ENCODE peak calls at places on chromosomes 2 and 18, in four cellular contexts. One of them, this sample, is unnamed.

GRCh38 chr2:84194906-84195644 is 264.0 kb downstream of the SUCLG1 start:
- DNase-seq in HCT116: no peak
- DNase-seq in GM23338: no peak
- DNase-seq in neural progenitor cell: peak
- DNase-seq in this sample: no peak

GRCh38 chr2:168207861-168208260 is 39.5 kb downstream of the STK39 start:
- DNase-seq in HCT116: no peak
- DNase-seq in GM23338: no peak
- DNase-seq in neural progenitor cell: no peak
- DNase-seq in this sample: no peak

GRCh38 chr2:142119347-142119746 is 11.5 kb downstream of the LRP1B start:
- DNase-seq in HCT116: no peak
- DNase-seq in GM23338: no peak
- DNase-seq in neural progenitor cell: no peak
- DNase-seq in this sample: no peak

GRCh38 chr2:15941970-15942710 is 1.8 kb downstream of the MYCN start:
- DNase-seq in HCT116: no peak
- DNase-seq in GM23338: peak
- DNase-seq in neural progenitor cell: peak
- DNase-seq in this sample: no peak

GRCh38 chr18:36706313-36706881 is 122.4 kb downstream of the TPGS2 start:
- DNase-seq in HCT116: no peak
- DNase-seq in GM23338: no peak
- DNase-seq in neural progenitor cell: no peak
- DNase-seq in this sample: no peak

GRCh38 chr2:98891591-98891990 is 44.4 kb downstream of the CRACDL start:
- DNase-seq in HCT116: no peak
- DNase-seq in GM23338: no peak
- DNase-seq in neural progenitor cell: no peak
- DNase-seq in this sample: no peak

GRCh38 chr2:175560521-175561164 is 379.1 kb upstream of the ATP5MC3 start:
- DNase-seq in HCT116: no peak
- DNase-seq in GM23338: no peak
- DNase-seq in neural progenitor cell: peak
- DNase-seq in this sample: no peak

GRCh38 chr2:66691199-66691975 is 256.5 kb downstream of the MEIS1 start:
- DNase-seq in HCT116: no peak
- DNase-seq in GM23338: peak
- DNase-seq in neural progenitor cell: no peak
- DNase-seq in this sample: no peak

GRCh38 chr2:8546319-8547283 is 135.3 kb upstream of the ID2 start:
- DNase-seq in HCT116: no peak
- DNase-seq in GM23338: no peak
- DNase-seq in neural progenitor cell: no peak
- DNase-seq in this sample: no peak

GRCh38 chr2:195408196-195408595 is 248.8 kb upstream of the SLC39A10 start:
- DNase-seq in HCT116: no peak
- DNase-seq in GM23338: no peak
- DNase-seq in neural progenitor cell: no peak
- DNase-seq in this sample: no peak

GRCh38 chr2:11097038-11097720 is 58.1 kb upstream of the SLC66A3 start:
- DNase-seq in HCT116: no peak
- DNase-seq in GM23338: no peak
- DNase-seq in neural progenitor cell: no peak
- DNase-seq in this sample: no peak

GRCh38 chr2:155965415-155966070 is 367.0 kb downstream of the NR4A2 start:
- DNase-seq in HCT116: no peak
- DNase-seq in GM23338: peak
- DNase-seq in neural progenitor cell: no peak
- DNase-seq in this sample: no peak

GRCh38 chr2:135573620-135574019 is 42.3 kb downstream of the R3HDM1 start:
- DNase-seq in HCT116: no peak
- DNase-seq in GM23338: no peak
- DNase-seq in neural progenitor cell: no peak
- DNase-seq in this sample: no peak

GRCh38 chr2:165700511-165700910 is 93.5 kb downstream of the GALNT3 start:
- DNase-seq in HCT116: no peak
- DNase-seq in GM23338: peak
- DNase-seq in neural progenitor cell: peak
- DNase-seq in this sample: no peak

GRCh38 chr2:54041135-54041534 is 70.3 kb upstream of the PSME4 start:
- DNase-seq in HCT116: no peak
- DNase-seq in GM23338: no peak
- DNase-seq in neural progenitor cell: no peak
- DNase-seq in this sample: no peak

GRCh38 chr2:120441744-120442471 is 96.0 kb downstream of the INHBB start:
- DNase-seq in HCT116: no peak
- DNase-seq in GM23338: peak
- DNase-seq in neural progenitor cell: peak
- DNase-seq in this sample: no peak

GRCh38 chr2:41881249-41881648 is 166.6 kb upstream of the PKDCC start:
- DNase-seq in HCT116: no peak
- DNase-seq in GM23338: no peak
- DNase-seq in neural progenitor cell: no peak
- DNase-seq in this sample: no peak

GRCh38 chr2:237128026-237128703 is 42.5 kb downstream of the COPS8 start:
- DNase-seq in HCT116: peak
- DNase-seq in GM23338: peak
- DNase-seq in neural progenitor cell: peak
- DNase-seq in this sample: no peak
- TF ChIP-seq EZH2phosphoT487 in HCT116: no peak
- TF ChIP-seq EZH2phosphoT487 in GM23338: no peak
- TF ChIP-seq EZH2phosphoT487 in neural progenitor cell: no peak
- TF ChIP-seq EZH2phosphoT487 in this sample: no peak

GRCh38 chr2:37645363-37645762 is 26.1 kb downstream of the CDC42EP3 start:
- DNase-seq in HCT116: no peak
- DNase-seq in GM23338: no peak
- DNase-seq in neural progenitor cell: no peak
- DNase-seq in this sample: peak

GRCh38 chr2:37641582-37642111 is 29.8 kb downstream of the CDC42EP3 start:
- DNase-seq in HCT116: no peak
- DNase-seq in GM23338: no peak
- DNase-seq in neural progenitor cell: no peak
- DNase-seq in this sample: no peak

GRCh38 chr2:37643102-37644078 is 28.1 kb downstream of the CDC42EP3 start:
- DNase-seq in HCT116: no peak
- DNase-seq in GM23338: no peak
- DNase-seq in neural progenitor cell: no peak
- DNase-seq in this sample: no peak

GRCh38 chr2:37645836-37646235 is 25.6 kb downstream of the CDC42EP3 start:
- DNase-seq in HCT116: no peak
- DNase-seq in GM23338: no peak
- DNase-seq in neural progenitor cell: no peak
- DNase-seq in this sample: no peak

GRCh38 chr2:37644191-37644590 is 27.3 kb downstream of the CDC42EP3 start:
- DNase-seq in HCT116: no peak
- DNase-seq in GM23338: no peak
- DNase-seq in neural progenitor cell: no peak
- DNase-seq in this sample: no peak
- TF ChIP-seq EZH2phosphoT487 in HCT116: no peak
- TF ChIP-seq EZH2phosphoT487 in GM23338: no peak
- TF ChIP-seq EZH2phosphoT487 in neural progenitor cell: no peak
- TF ChIP-seq EZH2phosphoT487 in this sample: no peak

GRCh38 chr2:147628971-147629421 is 215.8 kb upstream of the ACVR2A start:
- DNase-seq in HCT116: no peak
- DNase-seq in GM23338: no peak
- DNase-seq in neural progenitor cell: no peak
- DNase-seq in this sample: no peak

GRCh38 chr2:147634801-147635200 is 210.0 kb upstream of the ACVR2A start:
- DNase-seq in HCT116: no peak
- DNase-seq in GM23338: no peak
- DNase-seq in neural progenitor cell: no peak
- DNase-seq in this sample: no peak

GRCh38 chr2:147632193-147632592 is 212.6 kb upstream of the ACVR2A start:
- DNase-seq in HCT116: no peak
- DNase-seq in GM23338: no peak
- DNase-seq in neural progenitor cell: no peak
- DNase-seq in this sample: no peak

GRCh38 chr2:147631294-147631693 is 213.5 kb upstream of the ACVR2A start:
- DNase-seq in HCT116: no peak
- DNase-seq in GM23338: no peak
- DNase-seq in neural progenitor cell: no peak
- DNase-seq in this sample: no peak

GRCh38 chr2:147630585-147630984 is 214.2 kb upstream of the ACVR2A start:
- DNase-seq in HCT116: no peak
- DNase-seq in GM23338: no peak
- DNase-seq in neural progenitor cell: no peak
- DNase-seq in this sample: no peak
- TF ChIP-seq EZH2phosphoT487 in HCT116: no peak
- TF ChIP-seq EZH2phosphoT487 in GM23338: no peak
- TF ChIP-seq EZH2phosphoT487 in neural progenitor cell: no peak
- TF ChIP-seq EZH2phosphoT487 in this sample: no peak

DNA sequence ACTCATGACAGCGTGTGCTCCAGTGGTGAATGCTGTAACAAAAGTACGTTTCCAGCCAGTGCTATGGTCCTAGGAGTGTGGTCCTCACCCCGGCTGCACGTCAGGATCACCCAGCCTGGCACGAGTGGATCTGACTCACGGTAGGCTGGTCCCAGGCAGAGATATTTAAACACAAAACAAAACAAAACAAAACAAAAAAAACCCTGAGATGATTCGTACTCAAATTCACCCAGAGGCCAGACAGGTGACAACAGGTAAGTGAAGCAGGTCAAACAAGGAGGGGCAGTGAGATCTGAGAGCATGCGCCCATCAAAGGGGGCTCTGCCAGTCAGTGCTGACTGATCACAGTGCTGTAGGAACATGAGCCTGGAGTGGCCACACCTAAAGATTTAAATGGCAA is 43.2 kb downstream of the C2orf76 start:
- DNase-seq in HCT116: no peak
- DNase-seq in GM23338: no peak
- DNase-seq in neural progenitor cell: no peak
- DNase-seq in this sample: no peak
- TF ChIP-seq EZH2phosphoT487 in HCT116: no peak
- TF ChIP-seq EZH2phosphoT487 in GM23338: no peak
- TF ChIP-seq EZH2phosphoT487 in neural progenitor cell: no peak
- TF ChIP-seq EZH2phosphoT487 in this sample: no peak

GRCh38 chr2:198863655-198864054 is 594.1 kb downstream of the SATB2 start:
- DNase-seq in HCT116: no peak
- DNase-seq in GM23338: no peak
- DNase-seq in neural progenitor cell: no peak
- DNase-seq in this sample: no peak
- TF ChIP-seq EZH2phosphoT487 in HCT116: no peak
- TF ChIP-seq EZH2phosphoT487 in GM23338: no peak
- TF ChIP-seq EZH2phosphoT487 in neural progenitor cell: no peak
- TF ChIP-seq EZH2phosphoT487 in this sample: no peak

GRCh38 chr2:38672445-38673364 is 6.8 kb downstream of the GALM start:
- DNase-seq in HCT116: no peak
- DNase-seq in GM23338: no peak
- DNase-seq in neural progenitor cell: no peak
- DNase-seq in this sample: no peak

GRCh38 chr2:38668092-38668491 is 2.2 kb downstream of the GALM start:
- DNase-seq in HCT116: no peak
- DNase-seq in GM23338: no peak
- DNase-seq in neural progenitor cell: no peak
- DNase-seq in this sample: no peak

GRCh38 chr2:38671303-38671702 is 5.4 kb downstream of the GALM start:
- DNase-seq in HCT116: no peak
- DNase-seq in GM23338: no peak
- DNase-seq in neural progenitor cell: no peak
- DNase-seq in this sample: no peak

GRCh38 chr2:38668787-38669479 is 3.0 kb downstream of the GALM start:
- DNase-seq in HCT116: no peak
- DNase-seq in GM23338: no peak
- DNase-seq in neural progenitor cell: no peak
- DNase-seq in this sample: no peak

GRCh38 chr2:38671946-38672345 is 6.0 kb downstream of the GALM start:
- DNase-seq in HCT116: no peak
- DNase-seq in GM23338: no peak
- DNase-seq in neural progenitor cell: no peak
- DNase-seq in this sample: no peak
- TF ChIP-seq EZH2phosphoT487 in HCT116: no peak
- TF ChIP-seq EZH2phosphoT487 in GM23338: no peak
- TF ChIP-seq EZH2phosphoT487 in neural progenitor cell: no peak
- TF ChIP-seq EZH2phosphoT487 in this sample: no peak

GRCh38 chr2:28991021-28991420 is 9.9 kb downstream of the TOGARAM2 start:
- DNase-seq in HCT116: no peak
- DNase-seq in GM23338: no peak
- DNase-seq in neural progenitor cell: no peak
- DNase-seq in this sample: no peak
- TF ChIP-seq EZH2phosphoT487 in HCT116: no peak
- TF ChIP-seq EZH2phosphoT487 in GM23338: no peak
- TF ChIP-seq EZH2phosphoT487 in neural progenitor cell: no peak
- TF ChIP-seq EZH2phosphoT487 in this sample: no peak

DNA sequence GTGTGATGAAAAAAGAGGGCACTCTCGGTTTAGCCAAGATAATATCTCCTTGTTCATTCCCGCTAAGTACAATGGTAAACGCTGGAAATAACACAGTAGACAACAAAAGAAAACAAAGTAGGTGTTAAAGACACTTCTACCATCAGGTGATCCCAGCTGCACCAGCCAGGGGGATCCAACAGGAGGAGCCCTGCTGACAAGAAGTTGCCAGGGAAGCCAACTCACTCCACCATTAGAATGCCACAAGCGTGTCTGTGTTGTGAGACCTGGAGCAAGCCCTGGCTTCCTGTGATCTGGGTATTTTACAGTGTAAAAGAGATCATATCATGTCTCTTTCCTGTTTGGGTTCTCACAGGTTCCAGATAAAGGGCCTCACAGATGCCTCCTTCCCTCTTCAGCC is 117.0 kb downstream of the GRB14 start:
- DNase-seq in HCT116: no peak
- DNase-seq in GM23338: peak
- DNase-seq in neural progenitor cell: peak
- DNase-seq in this sample: no peak
- TF ChIP-seq EZH2phosphoT487 in HCT116: no peak
- TF ChIP-seq EZH2phosphoT487 in GM23338: no peak
- TF ChIP-seq EZH2phosphoT487 in neural progenitor cell: no peak
- TF ChIP-seq EZH2phosphoT487 in this sample: no peak

DNA sequence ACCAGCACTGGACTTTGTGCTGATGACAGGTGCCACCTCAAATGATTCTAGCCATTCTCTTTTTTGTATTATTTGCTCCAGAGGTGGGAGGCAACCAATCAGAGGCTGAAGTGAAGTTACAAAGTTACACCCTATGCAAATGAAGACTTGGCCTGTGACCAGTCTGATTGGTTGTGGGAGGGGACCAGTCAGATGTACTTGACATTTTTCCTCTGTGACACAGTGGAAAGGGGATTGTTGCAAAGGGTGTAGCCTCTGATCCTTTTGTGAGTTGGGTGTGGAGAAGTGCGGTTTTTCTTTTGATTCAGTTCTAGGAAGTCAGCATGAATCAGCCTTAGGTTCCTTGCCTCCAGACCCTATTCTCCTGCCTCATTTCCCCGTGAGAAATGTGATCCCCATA is 244.0 kb downstream of the ARL6IP6 start:
- DNase-seq in HCT116: no peak
- DNase-seq in GM23338: no peak
- DNase-seq in neural progenitor cell: no peak
- DNase-seq in this sample: no peak
- TF ChIP-seq EZH2phosphoT487 in HCT116: no peak
- TF ChIP-seq EZH2phosphoT487 in GM23338: no peak
- TF ChIP-seq EZH2phosphoT487 in neural progenitor cell: no peak
- TF ChIP-seq EZH2phosphoT487 in this sample: no peak

This sample was measured in MM.1S.